ENCODE peak calls at places on chromosomes 12 and 14, in six cellular contexts. T, L, M, S, H and F are unnamed samples.

GRCh38 chr12:104684884-104685283 is 228.1 kb downstream of the CHST11 start:
- DNase-seq in L (peak; percentile 44), T (no peak), M (no peak), S (no peak), H (peak; percentile 53), F (no peak)

GRCh38 chr14:94598816-94599655 is 13.2 kb upstream of the SERPINA3 start:
- DNase-seq in L (peak; percentile 99), H (peak; percentile 14), T (no peak), M (peak; percentile 62), S (no peak), F (no peak)

GRCh38 chr12:123102381-123102780 is 48.5 kb downstream of the PITPNM2 start:
- DNase-seq in M (no peak), T (no peak), H (no peak), S (no peak), L (no peak), F (no peak)

GRCh38 chr14:36582011-36582873 is at the start of gene NKX2-8:
- DNase-seq in S (peak; percentile 16), H (no peak), T (peak; percentile 57), M (no peak), L (no peak), F (peak; percentile 22)

GRCh38 chr12:53071591-53072551 is 7.3 kb downstream of the SPRYD3 start:
- DNase-seq in T (no peak), S (no peak), M (peak; percentile 48), H (no peak), L (no peak), F (no peak)

GRCh38 chr12:46891306-46891705 is 65.5 kb upstream of the SLC38A4 start:
- DNase-seq in H (no peak), M (no peak), L (peak; percentile 50), T (no peak), S (no peak), F (no peak)

GRCh38 chr12:124210991-124211577 is 83.8 kb upstream of the RFLNA start:
- DNase-seq in L (no peak), M (no peak), S (no peak), H (no peak), T (no peak), F (no peak)

GRCh38 chr12:120234643-120235368 is 30.7 kb downstream of the PXN start:
- DNase-seq in M (peak; percentile 79), H (peak; percentile 83), T (peak; percentile 60), S (peak; percentile 58), L (peak; percentile 96), F (peak; percentile 78)

GRCh38 chr12:92574046-92574783 is 128.6 kb upstream of the PLEKHG7 start:
- DNase-seq in T (no peak), H (no peak), S (peak; percentile 19), M (no peak), L (peak; percentile 37), F (no peak)

GRCh38 chr12:31644536-31644935 is 15.0 kb upstream of the ETFBKMT start:
- DNase-seq in M (no peak), L (no peak), H (no peak), S (no peak), T (no peak), F (no peak)

GRCh38 chr14:73441286-73441685 is 17.1 kb downstream of the NUMB start:
- DNase-seq in S (no peak), M (no peak), T (no peak), L (no peak), H (no peak), F (no peak)

GRCh38 chr12:57519758-57520007 is 631 bp downstream of the DDIT3 start:
- DNase-seq in L (no peak), S (no peak), T (no peak), H (no peak), M (no peak), F (no peak)

GRCh38 chr12:15001733-15002471 is 29.1 kb downstream of the PDE6H start:
- DNase-seq in T (peak; percentile 20), M (no peak), H (no peak), S (peak; percentile 13), L (peak; percentile 37), F (no peak)

GRCh38 chr12:105740970-105741725 is 397.6 kb downstream of the NUAK1 start:
- DNase-seq in T (no peak), H (no peak), L (peak; percentile 35), S (no peak), M (no peak), F (no peak)

GRCh38 chr14:91891721-91892220 is 24.4 kb upstream of the TC2N start:
- DNase-seq in L (peak; percentile 33), H (no peak), S (no peak), M (no peak), T (no peak), F (no peak)

GRCh38 chr14:22986508-22987054 is 4.2 kb upstream of the AJUBA start:
- DNase-seq in H (peak; percentile 71), S (peak; percentile 88), M (peak; percentile 91), T (peak; percentile 94), L (peak; percentile 85), F (peak; percentile 92)

GRCh38 chr14:74203546-74203945 is 35.7 kb upstream of the VSX2 start:
- DNase-seq in S (no peak), L (no peak), M (no peak), H (no peak), T (no peak), F (no peak)

GRCh38 chr12:112900298-112901145 is 6.2 kb upstream of the OAS1 start:
- DNase-seq in S (peak; percentile 28), H (peak; percentile 15), T (no peak), M (no peak), L (peak; percentile 36), F (peak; percentile 33)

GRCh38 chr14:73789996-73790581 is 61.5 kb upstream of the PTGR2 start:
- DNase-seq in T (no peak), L (peak; percentile 98), S (no peak), H (peak; percentile 76), M (peak; percentile 42), F (peak; percentile 39)

GRCh38 chr12:118981285-118982201 is at the start of gene SRRM4:
- DNase-seq in S (peak; percentile 74), M (no peak), L (no peak), T (peak; percentile 96), H (no peak), F (peak; percentile 97)

GRCh38 chr14:99213101-99213500 is 58.9 kb downstream of the BCL11B start:
- DNase-seq in H (no peak), L (no peak), M (no peak), S (no peak), T (no peak), F (no peak)

DNA sequence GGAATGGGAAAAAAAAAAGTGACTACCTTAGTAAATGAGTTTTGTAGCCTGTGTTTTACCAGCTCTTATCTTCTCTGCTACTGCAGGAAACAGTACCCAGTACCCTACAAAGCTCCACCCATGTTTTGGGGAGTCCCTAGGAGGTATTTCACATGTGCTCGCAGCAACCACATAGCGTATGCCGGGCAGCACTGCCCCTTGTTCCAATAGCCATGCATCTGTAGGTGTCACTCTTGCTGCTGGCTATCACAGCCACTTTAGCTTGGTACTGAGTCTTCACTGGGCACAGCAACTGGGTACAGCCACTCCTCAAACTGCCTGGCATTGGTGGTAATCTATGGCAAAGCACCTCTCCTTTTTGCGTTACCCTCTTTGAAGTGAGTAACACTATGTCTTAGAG is 2.0 kb upstream of the MDM1 start:
- DNase-seq in S (no peak), M (no peak), T (no peak), H (no peak), L (no peak), F (no peak)
- TF ChIP-seq CTCF in S (no peak), M (no peak), T (no peak), H (no peak), L (peak; percentile 13), F (no peak)

GRCh38 chr14:58673722-58674121 is 36.0 kb downstream of the DACT1 start:
- DNase-seq in M (no peak), H (no peak), S (no peak), T (no peak), L (no peak), F (no peak)
- TF ChIP-seq CTCF in M (no peak), H (no peak), S (no peak), T (no peak), L (no peak), F (no peak)

DNA sequence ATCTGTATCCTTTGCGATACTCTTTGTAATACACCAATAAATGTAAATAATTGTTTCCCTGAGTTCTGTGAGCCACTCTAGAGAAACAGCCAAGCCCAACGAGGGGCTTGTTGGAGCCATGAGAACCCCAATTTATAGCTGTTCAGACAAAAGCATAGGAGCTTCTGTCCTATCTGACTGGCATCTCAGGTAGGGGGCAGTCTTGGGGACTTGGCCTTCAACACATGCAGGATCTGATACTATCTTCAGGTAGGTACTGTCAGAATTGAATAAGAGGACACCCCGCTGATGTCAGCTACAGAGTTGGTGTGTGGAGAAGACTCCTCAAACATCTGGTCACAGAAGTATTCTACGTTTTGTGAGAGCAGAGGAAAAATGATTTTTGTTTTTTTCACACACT is 25.3 kb downstream of the TXNDC16 start:
- DNase-seq in T (no peak), H (no peak), M (no peak), S (no peak), L (no peak), F (no peak)
- TF ChIP-seq CTCF in T (no peak), H (no peak), M (no peak), S (no peak), L (no peak), F (no peak)

GRCh38 chr12:1517007-1517406 is 77.4 kb downstream of the FBXL14 start:
- DNase-seq in M (no peak), T (peak; percentile 60), H (no peak), L (peak; percentile 92), S (peak; percentile 67), F (peak; percentile 66)
- TF ChIP-seq CTCF in M (no peak), T (peak; percentile 67), H (peak; percentile 54), L (peak; percentile 76), S (peak; percentile 72), F (peak; percentile 53)

GRCh38 chr14:69710378-69710777 is 56.6 kb upstream of the SRSF5 start:
- DNase-seq in T (no peak), L (no peak), H (no peak), M (no peak), S (no peak), F (no peak)

GRCh38 chr14:69708049-69708448 is 58.9 kb upstream of the SRSF5 start:
- DNase-seq in L (no peak), H (no peak), S (no peak), M (no peak), T (no peak), F (no peak)

GRCh38 chr14:69711065-69711464 is 55.9 kb upstream of the SRSF5 start:
- DNase-seq in M (no peak), S (no peak), T (no peak), H (no peak), L (no peak), F (peak; percentile 69)

GRCh38 chr14:69711471-69712216 is 55.3 kb upstream of the SRSF5 start:
- DNase-seq in S (no peak), M (no peak), T (no peak), H (no peak), L (no peak), F (no peak)

GRCh38 chr14:69708586-69709169 is 58.3 kb upstream of the SRSF5 start:
- DNase-seq in T (peak; percentile 37), L (no peak), H (no peak), M (no peak), S (no peak), F (peak; percentile 76)
- TF ChIP-seq CTCF in T (peak; percentile 39), L (peak; percentile 48), H (peak; percentile 29), M (no peak), S (no peak), F (no peak)